ENCODE peak calls at places on chromosomes 11 and 22, in seven cellular contexts. G is HCT116, V is H1, Y is K562, L is GM12878, T is HepG2, D is SK-N-SH. F is an unnamed sample.

GRCh38 chr11:97336064-97336463 is 946.3 kb downstream of the JRKL start:
- DNase-seq in Y (no peak), G (no peak), V (no peak), L (no peak), T (no peak), D (no peak), F (no peak)

GRCh38 chr11:118007040-118007439 is 20.8 kb downstream of the IL10RA start:
- DNase-seq in Y (peak; percentile 67), D (no peak), G (no peak), L (no peak), T (no peak), V (no peak), F (no peak)

GRCh38 chr11:62373464-62374110 is 36.3 kb downstream of the ASRGL1 start:
- DNase-seq in D (no peak), T (no peak), L (no peak), Y (no peak), V (no peak), G (no peak), F (no peak)

GRCh38 chr11:46361283-46362145 is 14.3 kb downstream of the DGKZ start:
- DNase-seq in D (peak; percentile 88), Y (peak; percentile 82), T (no peak), V (no peak), L (peak; percentile 44), G (no peak), F (no peak)

GRCh38 chr11:123702137-123702536 is 39.3 kb downstream of the ZNF202 start:
- DNase-seq in L (peak; percentile 9), G (no peak), Y (peak; percentile 5), D (no peak), V (no peak), T (no peak), F (no peak)

GRCh38 chr11:15471709-15472404 is 357.1 kb downstream of the INSC start:
- DNase-seq in L (no peak), G (no peak), V (peak; percentile 29), T (no peak), D (no peak), Y (no peak), F (no peak)

GRCh38 chr22:48760481-48761238 is 1067.0 kb downstream of the BRD1 start:
- DNase-seq in G (no peak), D (no peak), T (no peak), L (no peak), Y (no peak), V (no peak), F (no peak)

GRCh38 chr22:49739138-49739537 is 88.5 kb downstream of the BRD1 start:
- DNase-seq in D (no peak), L (no peak), G (no peak), Y (no peak), T (no peak), V (no peak), F (no peak)

GRCh38 chr11:73531386-73531785 is 66.5 kb downstream of the FAM168A start:
- DNase-seq in T (no peak), Y (no peak), D (no peak), G (no peak), V (no peak), L (no peak), F (no peak)

GRCh38 chr11:128686745-128687177 is 7.1 kb upstream of the FLI1 start:
- DNase-seq in T (no peak), Y (no peak), D (peak; percentile 71), G (no peak), L (no peak), V (no peak), F (no peak)

GRCh38 chr22:39454385-39454871 is 2.4 kb upstream of the MGAT3 start:
- DNase-seq in Y (peak; percentile 21), V (no peak), G (no peak), D (no peak), T (no peak), L (no peak), F (no peak)

GRCh38 chr22:48100685-48101417 is 1338.4 kb downstream of the TBC1D22A start:
- DNase-seq in L (no peak), Y (no peak), T (no peak), V (no peak), D (no peak), G (no peak), F (no peak)

GRCh38 chr11:34830648-34831047 is 85.5 kb downstream of the APIP start:
- DNase-seq in G (no peak), D (peak; percentile 30), L (no peak), Y (no peak), V (no peak), T (no peak), F (no peak)

GRCh38 chr11:70265341-70265740 is 5.1 kb upstream of the PPFIA1 start:
- DNase-seq in T (no peak), L (no peak), G (no peak), Y (no peak), V (no peak), D (no peak), F (no peak)

GRCh38 chr11:96199563-96200025 is 143.4 kb downstream of the MAML2 start:
- DNase-seq in D (no peak), V (no peak), Y (no peak), L (no peak), G (no peak), T (no peak), F (no peak)

GRCh38 chr22:42344391-42344861 is 74.0 kb upstream of the TCF20 start:
- DNase-seq in Y (no peak), V (no peak), T (no peak), L (no peak), G (no peak), D (no peak), F (no peak)

GRCh38 chr22:42341779-42342178 is 71.3 kb upstream of the TCF20 start:
- DNase-seq in G (no peak), V (no peak), T (no peak), L (no peak), Y (no peak), D (no peak), F (no peak)

GRCh38 chr22:42343551-42344081 is 73.2 kb upstream of the TCF20 start:
- DNase-seq in Y (peak; percentile 19), G (no peak), L (no peak), T (no peak), D (peak; percentile 80), V (no peak), F (no peak)

GRCh38 chr22:42342426-42343135 is 72.1 kb upstream of the TCF20 start:
- DNase-seq in V (no peak), D (no peak), Y (no peak), L (no peak), T (no peak), G (no peak), F (no peak)

DNA sequence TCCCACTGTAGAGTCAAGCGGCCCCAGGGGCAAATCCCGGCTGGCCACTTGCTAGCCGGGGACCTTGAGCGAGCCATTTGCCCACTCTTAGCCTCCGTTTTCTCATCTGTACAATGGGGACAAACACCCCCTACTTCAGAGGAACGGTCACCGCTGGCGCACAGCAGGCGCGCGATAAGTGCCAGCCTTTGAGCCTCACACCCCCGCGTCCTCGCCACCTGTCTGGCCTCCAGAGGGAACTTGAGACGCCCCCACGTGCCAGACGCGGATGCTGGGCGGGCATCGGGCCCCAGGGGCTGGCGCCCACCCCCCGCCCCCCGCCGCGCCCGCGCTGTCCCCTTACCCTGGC is 72.7 kb upstream of the TCF20 start:
- DNase-seq in Y (no peak), T (no peak), D (no peak), G (no peak), L (no peak), V (no peak), F (no peak)
- TF ChIP-seq YY1 in Y (no peak), T (no peak), D (no peak), G (no peak), L (no peak), V (no peak), F (no peak)

GRCh38 chr11:8689726-8690255 is 7.2 kb downstream of the RPL27A start:
- DNase-seq in T (no peak), V (no peak), D (no peak), L (no peak), G (no peak), Y (no peak), F (no peak)
- H3K4me3 ChIP-seq in T (peak overlapping the region; percentile 59), V (peak overlapping the region; percentile 47), D (peak overlapping the region; percentile 68), L (peak overlapping the region; percentile 88), G (peak overlapping the region; percentile 63), Y (peak overlapping the region; percentile 49), F (no peak overlapping the region)

GRCh38 chr11:94895971-94896370 is 77.4 kb downstream of the CWC15 start:
- DNase-seq in L (no peak), G (no peak), T (no peak), Y (no peak), V (no peak), D (no peak), F (no peak)
- TF ChIP-seq YY1 in L (no peak), G (no peak), T (no peak), Y (no peak), V (no peak), D (no peak), F (no peak)

GRCh38 chr11:44611088-44611487 is 45.6 kb downstream of the CD82 start:
- DNase-seq in D (no peak), Y (no peak), T (no peak), L (no peak), G (no peak), V (no peak), F (no peak)

GRCh38 chr11:44611687-44612437 is 46.4 kb downstream of the CD82 start:
- DNase-seq in V (no peak), T (no peak), Y (no peak), D (no peak), G (no peak), L (peak; percentile 86), F (no peak)

GRCh38 chr11:44609783-44610155 is 44.3 kb downstream of the CD82 start:
- DNase-seq in V (no peak), D (no peak), G (no peak), T (no peak), Y (no peak), L (no peak), F (no peak)

GRCh38 chr11:44609028-44609782 is 43.7 kb downstream of the CD82 start:
- DNase-seq in T (no peak), Y (no peak), L (peak; percentile 92), G (no peak), D (no peak), V (no peak), F (no peak)

GRCh38 chr11:44610556-44610955 is 45.1 kb downstream of the CD82 start:
- DNase-seq in Y (no peak), V (no peak), T (no peak), D (no peak), L (no peak), G (no peak), F (no peak)
- H3K4me3 ChIP-seq in Y (no peak overlapping the region), V (no peak overlapping the region), T (no peak overlapping the region), D (no peak overlapping the region), L (no peak overlapping the region), G (no peak overlapping the region), F (no peak overlapping the region)

GRCh38 chr11:6321961-6322362 is 1.7 kb upstream of the CAVIN3 start:
- DNase-seq in V (no peak), G (peak; percentile 52), L (no peak), Y (no peak), D (no peak), T (no peak), F (no peak)

GRCh38 chr11:6320411-6321207 is at the start of gene CAVIN3:
- DNase-seq in G (peak; percentile 48), L (peak; percentile 43), Y (peak; percentile 7), D (peak; percentile 17), V (no peak), T (no peak), F (no peak)

GRCh38 chr11:6326303-6326702 is 6.0 kb upstream of the CAVIN3 start:
- DNase-seq in Y (no peak), T (no peak), V (no peak), D (no peak), G (no peak), L (no peak), F (no peak)

GRCh38 chr11:6321356-6321755 is 1.1 kb upstream of the CAVIN3 start:
- DNase-seq in Y (no peak), G (no peak), T (no peak), D (no peak), V (no peak), L (no peak), F (no peak)

GRCh38 chr11:6323291-6323905 is 3.1 kb upstream of the CAVIN3 start:
- DNase-seq in D (no peak), Y (no peak), L (no peak), V (no peak), G (no peak), T (no peak), F (no peak)
- TF ChIP-seq YY1 in D (no peak), Y (no peak), L (no peak), V (peak; percentile 83), G (no peak), T (no peak), F (no peak)

F was measured in NT2/D1.